ENCODE peak calls at places on chromosomes 2 and 18, in seven cellular contexts. T is WTC11, G is HepG2, O is H1, Y is HCT116, A is GM12878, R is K562. Z is an unnamed sample.

GRCh38 chr2:127649100-127649611 is 3.2 kb downstream of the GPR17 start:
- DNase-seq in T (no peak), G (no peak), O (no peak), Y (no peak), A (no peak), R (no peak), Z (no peak)

GRCh38 chr2:231611273-231612198 is 18.9 kb downstream of the TEX44 start:
- DNase-seq in T (peak; percentile 63), G (peak; percentile 59), O (no peak), Y (peak; percentile 84), A (no peak), R (peak; percentile 55), Z (no peak)

GRCh38 chr2:227134591-227134990 is 29.4 kb downstream of the COL4A4 start:
- DNase-seq in T (no peak), G (no peak), O (no peak), Y (no peak), A (no peak), R (no peak), Z (no peak)

GRCh38 chr2:234044157-234044556 is 6.3 kb upstream of the SPP2 start:
- DNase-seq in T (no peak), G (no peak), O (no peak), Y (peak; percentile 18), A (no peak), R (no peak), Z (no peak)

GRCh38 chr2:24820175-24820513 is 26.9 kb downstream of the CENPO start:
- DNase-seq in T (no peak), G (no peak), O (no peak), Y (no peak), A (no peak), R (no peak), Z (no peak)

GRCh38 chr2:70080597-70081200 is 6.6 kb upstream of the PCBP1 start:
- DNase-seq in T (no peak), G (no peak), O (no peak), Y (no peak), A (no peak), R (no peak), Z (no peak)

GRCh38 chr2:66577331-66578041 is 142.6 kb downstream of the MEIS1 start:
- DNase-seq in T (peak; percentile 30), G (no peak), O (no peak), Y (no peak), A (no peak), R (no peak), Z (no peak)

GRCh38 chr2:25566694-25567093 is 106.7 kb downstream of the DTNB start:
- DNase-seq in T (no peak), G (no peak), O (no peak), Y (no peak), A (peak; percentile 75), R (no peak), Z (no peak)

GRCh38 chr18:6482198-6482977 is 67.7 kb upstream of the L3MBTL4 start:
- DNase-seq in T (peak; percentile 85), G (peak; percentile 38), O (peak; percentile 68), Y (no peak), A (no peak), R (peak; percentile 45), Z (peak; percentile 78)

GRCh38 chr2:120448961-120449421 is 103.1 kb downstream of the INHBB start:
- DNase-seq in T (no peak), G (no peak), O (no peak), Y (no peak), A (no peak), R (no peak), Z (no peak)

GRCh38 chr2:68487773-68488355 is 20.5 kb downstream of the APLF start:
- DNase-seq in T (no peak), G (peak; percentile 20), O (no peak), Y (no peak), A (no peak), R (peak; percentile 11), Z (no peak)

GRCh38 chr18:58186258-58186948 is 142.4 kb downstream of the NEDD4L start:
- DNase-seq in T (no peak), G (no peak), O (no peak), Y (no peak), A (no peak), R (no peak), Z (no peak)
- TF ChIP-seq SP1 in T (no peak), G (no peak), O (no peak), Y (no peak), A (no peak), R (no peak), Z (no peak)

GRCh38 chr2:173990970-173991819 is 26.0 kb upstream of the SP3 start:
- DNase-seq in T (no peak), G (no peak), O (no peak), Y (no peak), A (peak; percentile 87), R (no peak), Z (no peak)

GRCh38 chr2:173989886-173990744 is 24.9 kb upstream of the SP3 start:
- DNase-seq in T (no peak), G (no peak), O (no peak), Y (no peak), A (no peak), R (no peak), Z (no peak)

GRCh38 chr2:173989160-173989885 is 24.1 kb upstream of the SP3 start:
- DNase-seq in T (no peak), G (no peak), O (no peak), Y (no peak), A (no peak), R (no peak), Z (no peak)

GRCh38 chr2:173996766-173997165 is 31.6 kb upstream of the SP3 start:
- DNase-seq in T (no peak), G (no peak), O (no peak), Y (no peak), A (no peak), R (no peak), Z (no peak)

DNA sequence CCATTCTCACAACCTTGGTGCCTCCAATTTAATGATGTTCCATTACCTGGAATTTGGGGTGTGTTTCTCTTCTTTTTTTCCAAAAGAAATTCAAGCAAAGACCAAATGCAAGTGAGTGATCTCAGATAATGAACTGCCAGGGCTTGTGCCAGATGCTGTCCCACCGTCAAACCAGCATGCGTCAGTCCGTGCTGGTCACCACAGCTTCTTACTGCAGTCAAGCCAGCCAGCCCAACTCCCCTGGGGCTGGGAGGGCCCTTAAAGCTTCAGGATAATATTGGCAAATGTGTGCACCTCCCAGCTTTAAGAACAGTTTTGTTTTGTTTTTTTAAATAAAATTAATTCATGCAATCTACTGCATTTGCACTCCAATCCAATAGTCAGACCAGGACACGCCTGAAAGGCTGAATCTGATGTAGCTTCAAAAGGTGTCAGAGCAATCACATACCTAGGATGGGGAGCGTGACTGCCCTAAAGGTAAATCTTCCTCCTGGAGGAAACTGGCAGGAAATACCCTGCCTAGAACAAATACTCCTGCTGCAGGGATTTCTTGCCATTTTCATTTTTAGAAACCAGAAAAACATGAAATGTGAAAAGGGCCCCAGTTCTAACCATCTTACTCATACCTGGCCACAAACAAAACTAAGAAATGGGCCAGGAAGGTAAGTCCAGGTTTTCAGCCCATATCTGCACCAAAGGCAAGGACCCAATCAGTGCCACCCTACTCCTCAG is 26.9 kb upstream of the SP3 start:
- DNase-seq in T (no peak), G (no peak), O (no peak), Y (no peak), A (no peak), R (no peak), Z (no peak)
- TF ChIP-seq SP1 in T (no peak), G (no peak), O (no peak), Y (no peak), A (no peak), R (no peak), Z (no peak)

GRCh38 chr18:57747809-57748680 is 55.1 kb downstream of the ATP8B1 start:
- DNase-seq in T (no peak), G (peak; percentile 55), O (no peak), Y (no peak), A (no peak), R (no peak), Z (no peak)

GRCh38 chr18:57753063-57753462 is 50.1 kb downstream of the ATP8B1 start:
- DNase-seq in T (no peak), G (no peak), O (no peak), Y (no peak), A (no peak), R (no peak), Z (no peak)

GRCh38 chr18:57749604-57749970 is 53.5 kb downstream of the ATP8B1 start:
- DNase-seq in T (no peak), G (no peak), O (no peak), Y (no peak), A (no peak), R (no peak), Z (no peak)

GRCh38 chr18:57744211-57744694 is 58.9 kb downstream of the ATP8B1 start:
- DNase-seq in T (no peak), G (no peak), O (no peak), Y (no peak), A (no peak), R (no peak), Z (no peak)

GRCh38 chr18:57748770-57749603 is 54.1 kb downstream of the ATP8B1 start:
- DNase-seq in T (no peak), G (peak; percentile 76), O (no peak), Y (no peak), A (peak; percentile 28), R (no peak), Z (no peak)
- TF ChIP-seq SP1 in T (no peak), G (no peak), O (no peak), Y (peak; percentile 22), A (no peak), R (no peak), Z (no peak)

GRCh38 chr2:121707344-121707919 is 29.2 kb downstream of the NIFK start:
- DNase-seq in T (no peak), G (peak; percentile 66), O (no peak), Y (no peak), A (no peak), R (no peak), Z (no peak)
- TF ChIP-seq SP1 in T (no peak), G (no peak), O (no peak), Y (no peak), A (no peak), R (no peak), Z (no peak)